ENCODE peak calls at places on chromosomes 4 and X, in nine cellular contexts. R is psoas muscle; P is endodermal cell; G is tibial nerve; U is IMR-90; A is right cardiac atrium; Q is esophagus squamous epithelium; J is CD4-positive, CD25-positive, alpha-beta regulatory T cell; V is fibroblast of lung. O is an unnamed sample. For H3K9me3, the result is how much of the 10 kb centered on the place peaks cover.

GRCh38 chr4:41216294-41217019 is 2.1 kb upstream of the APBB2 start:
- DNase-seq in R (peak), P (peak), G (no peak), U (peak), A (peak), Q (no peak), J (peak), V (peak), O (peak)

GRCh38 chrX:137051978-137052640 is 18.3 kb upstream of the GPR101 start:
- DNase-seq in R (peak), P (peak), G (no peak), U (peak), A (peak), Q (no peak), J (peak), V (peak), O (peak)

GRCh38 chr4:155667538-155668511 is 1.2 kb downstream of the GUCY1A1 start:
- DNase-seq in R (peak), P (peak), G (no peak), U (peak), A (peak), Q (no peak), J (peak), V (peak), O (peak)

GRCh38 chr4:1232661-1233621 is 16.0 kb downstream of the CTBP1 start:
- DNase-seq in R (peak), P (no peak), G (no peak), U (peak), A (peak), Q (no peak), J (no peak), V (peak), O (peak)

GRCh38 chr4:4985844-4986243 is 33.4 kb downstream of the CYTL1 start:
- DNase-seq in R (no peak), P (peak), G (no peak), U (no peak), A (no peak), Q (no peak), J (no peak), V (peak), O (peak)

GRCh38 chr4:110540606-110541440 is 64.9 kb downstream of the ENPEP start:
- DNase-seq in R (no peak), P (no peak), G (no peak), U (peak), A (no peak), Q (no peak), J (no peak), V (peak), O (peak)

GRCh38 chr4:17103231-17103630 is 204.8 kb upstream of the LDB2 start:
- DNase-seq in R (no peak), P (no peak), G (no peak), U (peak), A (no peak), Q (no peak), J (no peak), V (peak), O (no peak)

GRCh38 chrX:37378830-37379229 is 29.7 kb downstream of the PRRG1 start:
- DNase-seq in R (no peak), P (no peak), G (no peak), U (no peak), A (peak), Q (no peak), J (no peak), V (no peak), O (no peak)

GRCh38 chr4:120633810-120634209 is 288.7 kb downstream of the PRDM5 start:
- DNase-seq in R (no peak), P (no peak), G (no peak), U (no peak), A (no peak), Q (no peak), J (no peak), V (no peak), O (no peak)

GRCh38 chr4:175424111-175424510 is 388.0 kb downstream of the GPM6A start:
- DNase-seq in R (no peak), P (no peak), G (no peak), U (peak), A (no peak), Q (no peak), J (no peak), V (peak), O (no peak)
- H3K9me3 ChIP-seq in R (under half), P (under half), G (under half), U (under half), A (under half), Q (under half), J (under half), V (under half), O (under half)

GRCh38 chrX:2220829-2221567 is 279.8 kb downstream of the DHRSX start:
- DNase-seq in R (no peak), P (no peak), G (no peak), U (no peak), A (no peak), Q (no peak), J (no peak), V (no peak), O (no peak)
- H3K9me3 ChIP-seq in R (under half), P (half or more), G (under half), U (under half), A (under half), Q (half or more), J (half or more), V (under half), O (under half)

DNA sequence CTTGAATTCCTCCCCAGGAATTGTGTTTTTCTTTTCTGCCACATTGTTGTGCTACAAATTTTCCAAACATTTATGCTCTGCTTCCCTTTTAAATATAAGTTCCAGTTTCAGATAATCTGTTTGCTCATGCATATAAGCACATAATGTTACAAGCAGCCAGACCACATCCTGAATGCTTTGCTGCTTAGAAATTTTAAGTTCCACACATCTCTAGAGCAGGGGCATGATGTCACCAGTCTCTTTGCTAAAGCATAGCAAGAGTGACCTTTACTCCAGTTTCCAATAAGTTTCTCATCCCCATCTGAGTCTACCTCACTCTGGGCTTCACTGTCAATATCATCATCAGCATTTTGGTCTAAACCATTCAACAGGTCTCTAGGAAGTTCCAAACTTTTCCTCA is 932.5 kb downstream of the SH3BGRL start:
- DNase-seq in R (no peak), P (no peak), G (no peak), U (no peak), A (no peak), Q (no peak), J (no peak), V (no peak), O (no peak)
- H3K9me3 ChIP-seq in R (under half), P (under half), G (under half), U (under half), A (under half), Q (under half), J (under half), V (under half), O (under half)

GRCh38 chr4:146522862-146523205 is 1.1 kb upstream of the SLC10A7 start:
- DNase-seq in R (no peak), P (no peak), G (no peak), U (peak), A (no peak), Q (no peak), J (peak), V (peak), O (peak)
- H3K9me3 ChIP-seq in R (under half), P (under half), G (under half), U (under half), A (under half), Q (under half), J (under half), V (under half), O (under half)

DNA sequence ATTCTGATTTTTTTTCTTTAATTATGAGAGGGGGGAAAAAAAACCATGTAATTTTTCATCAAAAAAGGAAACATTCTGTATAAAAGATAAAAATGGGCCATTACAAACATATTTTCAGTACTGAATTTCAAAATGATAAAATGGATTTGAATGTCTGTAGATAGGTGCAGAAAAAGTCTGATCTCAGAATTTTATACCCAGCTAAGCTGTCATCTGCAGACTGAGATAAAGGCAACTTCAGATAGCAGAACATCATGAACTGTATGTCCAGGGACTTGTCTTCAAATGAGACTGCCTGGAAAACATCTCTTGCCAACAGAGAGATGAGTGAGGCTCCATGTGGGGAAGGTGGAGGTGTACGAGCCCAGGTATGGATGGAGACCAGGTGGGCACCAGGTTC is 118.5 kb upstream of the PSAPL1 start:
- DNase-seq in R (no peak), P (no peak), G (no peak), U (no peak), A (no peak), Q (no peak), J (no peak), V (no peak), O (no peak)
- H3K9me3 ChIP-seq in R (under half), P (under half), G (under half), U (under half), A (under half), Q (under half), J (under half), V (under half), O (under half)

GRCh38 chr4:3376266-3376665 is 65.5 kb upstream of the HGFAC start:
- DNase-seq in R (no peak), P (no peak), G (no peak), U (no peak), A (no peak), Q (no peak), J (no peak), V (no peak), O (no peak)
- H3K9me3 ChIP-seq in R (under half), P (under half), G (under half), U (under half), A (under half), Q (under half), J (under half), V (under half), O (under half)

GRCh38 chr4:142600952-142601351 is 245.1 kb downstream of the INPP4B start:
- DNase-seq in R (no peak), P (no peak), G (no peak), U (no peak), A (no peak), Q (no peak), J (no peak), V (no peak), O (no peak)

GRCh38 chr4:142598132-142598531 is 248.0 kb downstream of the INPP4B start:
- DNase-seq in R (no peak), P (no peak), G (no peak), U (peak), A (no peak), Q (no peak), J (no peak), V (no peak), O (no peak)

GRCh38 chr4:142595222-142595871 is 250.8 kb downstream of the INPP4B start:
- DNase-seq in R (no peak), P (no peak), G (no peak), U (no peak), A (no peak), Q (no peak), J (no peak), V (no peak), O (no peak)

GRCh38 chr4:142596595-142596994 is 249.5 kb downstream of the INPP4B start:
- DNase-seq in R (no peak), P (no peak), G (no peak), U (no peak), A (no peak), Q (no peak), J (no peak), V (no peak), O (no peak)

DNA sequence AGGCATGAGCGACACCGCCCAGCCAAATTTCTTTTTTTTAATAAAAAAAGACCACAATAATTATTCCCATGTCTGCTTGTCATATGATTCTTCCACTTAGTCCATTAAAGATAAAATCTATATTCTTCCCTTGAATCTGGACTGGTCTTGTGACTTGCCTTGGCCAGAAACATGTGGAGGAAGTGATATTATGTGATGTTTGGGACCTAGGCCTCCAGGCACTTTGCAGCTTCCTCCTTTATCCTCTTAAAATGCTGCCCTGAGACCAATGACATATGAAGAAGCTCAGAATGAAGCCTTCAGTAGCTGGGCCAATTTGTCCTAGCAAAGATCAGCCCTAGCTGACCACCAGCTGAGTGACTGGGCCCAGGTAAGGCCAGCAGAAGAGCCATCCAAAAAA is 250.0 kb downstream of the INPP4B start:
- DNase-seq in R (no peak), P (no peak), G (no peak), U (no peak), A (no peak), Q (no peak), J (no peak), V (no peak), O (no peak)
- H3K9me3 ChIP-seq in R (under half), P (under half), G (under half), U (under half), A (under half), Q (under half), J (under half), V (under half), O (under half)

DNA sequence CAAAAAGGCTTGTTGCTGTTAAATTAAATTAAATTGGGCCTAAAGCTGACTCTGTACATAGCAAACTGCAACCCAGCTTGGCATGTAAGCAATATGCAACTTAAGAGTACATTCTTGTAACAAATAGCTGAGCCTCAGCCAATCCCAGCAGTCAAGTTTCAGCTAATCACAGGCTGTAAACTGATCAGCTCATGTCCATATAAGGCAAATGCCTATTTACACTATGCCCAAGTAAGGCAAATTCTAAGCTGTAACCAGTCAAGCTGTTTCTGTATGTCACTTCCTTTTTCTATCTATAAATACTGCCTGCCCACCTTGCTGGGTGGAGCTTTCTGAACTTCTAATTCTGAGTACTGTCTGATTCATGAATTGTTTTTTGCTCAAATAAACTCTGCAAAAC is 429.1 kb upstream of the FTHL17 start:
- DNase-seq in R (no peak), P (no peak), G (no peak), U (peak), A (no peak), Q (no peak), J (no peak), V (peak), O (no peak)
- H3K9me3 ChIP-seq in R (under half), P (under half), G (under half), U (under half), A (under half), Q (under half), J (under half), V (under half), O (under half)

GRCh38 chrX:48059296-48059639 is 12.2 kb downstream of the ZNF630 start:
- DNase-seq in R (no peak), P (no peak), G (no peak), U (no peak), A (no peak), Q (no peak), J (no peak), V (no peak), O (no peak)

GRCh38 chrX:48064261-48064660 is 7.2 kb downstream of the ZNF630 start:
- DNase-seq in R (no peak), P (no peak), G (no peak), U (no peak), A (no peak), Q (no peak), J (no peak), V (no peak), O (no peak)

GRCh38 chrX:48058621-48059295 is 12.7 kb downstream of the ZNF630 start:
- DNase-seq in R (no peak), P (no peak), G (no peak), U (no peak), A (no peak), Q (no peak), J (no peak), V (no peak), O (no peak)
- H3K9me3 ChIP-seq in R (under half), P (half or more), G (under half), U (under half), A (under half), Q (under half), J (under half), V (under half), O (under half)

GRCh38 chrX:145552643-145553042 is 265.0 kb upstream of the SLITRK2 start:
- DNase-seq in R (no peak), P (no peak), G (no peak), U (no peak), A (no peak), Q (no peak), J (no peak), V (no peak), O (no peak)
- H3K9me3 ChIP-seq in R (under half), P (under half), G (under half), U (under half), A (under half), Q (under half), J (under half), V (under half), O (under half)